ENCODE peak calls at places on chromosomes 13 and 19, in five cellular contexts. Q is fibroblast of mammary gland, I is B cell, J is cardiac fibroblast, V is fibroblast of pulmonary artery. M is an unnamed sample.

GRCh38 chr13:29140277-29140676 is 320.1 kb downstream of the MTUS2 start:
- DNase-seq in Q (peak; percentile 1), I (no peak), J (peak; percentile 79), V (peak; percentile 71), M (no peak)

GRCh38 chr13:98930014-98930625 is 47.7 kb downstream of the DOCK9 start:
- DNase-seq in Q (no peak), I (no peak), J (no peak), V (no peak), M (peak; percentile 16)

GRCh38 chr13:27455331-27455855 is 5.0 kb upstream of the MTIF3 start:
- DNase-seq in Q (no peak), I (peak; percentile 34), J (no peak), V (no peak), M (peak; percentile 38)

GRCh38 chr19:40549007-40549708 is 27.5 kb upstream of the SHKBP1 start:
- DNase-seq in Q (peak; percentile 40), I (peak; percentile 79), J (peak; percentile 53), V (peak; percentile 53), M (peak; percentile 87)

GRCh38 chr13:30159446-30159839 is 147.9 kb downstream of the KATNAL1 start:
- DNase-seq in Q (peak; percentile 94), I (no peak), J (peak; percentile 22), V (peak; percentile 51), M (peak; percentile 81)

GRCh38 chr13:111020021-111020420 is 95.1 kb upstream of the ARHGEF7 start:
- DNase-seq in Q (no peak), I (no peak), J (no peak), V (no peak), M (no peak)

GRCh38 chr19:18349524-18350128 is 9.2 kb downstream of the PGPEP1 start:
- DNase-seq in Q (peak; percentile 63), I (peak; percentile 58), J (peak; percentile 75), V (peak; percentile 73), M (peak; percentile 64)

GRCh38 chr13:40187836-40188591 is 478.4 kb downstream of the FOXO1 start:
- DNase-seq in Q (no peak), I (no peak), J (no peak), V (no peak), M (peak; percentile 72)

GRCh38 chr19:12042893-12043292 is 7.4 kb upstream of the ZNF433 start:
- DNase-seq in Q (no peak), I (no peak), J (no peak), V (no peak), M (no peak)

GRCh38 chr13:109737606-109738005 is 48.8 kb downstream of the IRS2 start:
- DNase-seq in Q (peak; percentile 72), I (no peak), J (peak; percentile 37), V (no peak), M (peak; percentile 25)

GRCh38 chr13:47499358-47500150 is 501.5 kb downstream of the SUCLA2 start:
- DNase-seq in Q (peak; percentile 97), I (no peak), J (peak; percentile 73), V (peak; percentile 80), M (no peak)

GRCh38 chr19:19458110-19458816 is 52.8 kb downstream of the GATAD2A start:
- DNase-seq in Q (peak; percentile 46), I (no peak), J (no peak), V (no peak), M (no peak)

GRCh38 chr19:58033741-58034475 is at the start of gene ZSCAN1:
- DNase-seq in Q (peak; percentile 63), I (peak; percentile 84), J (peak; percentile 79), V (peak; percentile 49), M (peak; percentile 65)

GRCh38 chr19:17128820-17129219 is 53.2 kb downstream of the MYO9B start:
- DNase-seq in Q (no peak), I (no peak), J (no peak), V (no peak), M (no peak)

GRCh38 chr13:95239293-95239692 is 62.0 kb downstream of the ABCC4 start:
- DNase-seq in Q (no peak), I (peak; percentile 41), J (no peak), V (no peak), M (no peak)

GRCh38 chr19:42093505-42093904 is 17.5 kb downstream of the ZNF574 start:
- DNase-seq in Q (no peak), I (no peak), J (no peak), V (no peak), M (no peak)

GRCh38 chr19:5504115-5504514 is 48.9 kb downstream of the ZNRF4 start:
- DNase-seq in Q (no peak), I (no peak), J (no peak), V (no peak), M (no peak)

GRCh38 chr19:35070471-35070870 is 28.9 kb downstream of the HPN start:
- DNase-seq in Q (no peak), I (no peak), J (no peak), V (no peak), M (no peak)

GRCh38 chr13:106033634-106034033 is 501.8 kb downstream of the EFNB2 start:
- DNase-seq in Q (peak; percentile 85), I (no peak), J (peak; percentile 81), V (peak; percentile 84), M (no peak)

GRCh38 chr13:31012285-31013024 is 80.0 kb downstream of the TEX26 start:
- DNase-seq in Q (peak; percentile 47), I (no peak), J (peak; percentile 57), V (peak; percentile 58), M (peak; percentile 5)

GRCh38 chr13:39954476-39954875 is 299.0 kb downstream of the COG6 start:
- DNase-seq in Q (no peak), I (no peak), J (no peak), V (no peak), M (no peak)

GRCh38 chr19:6551607-6552450 is 21.0 kb downstream of the TNFSF9 start:
- DNase-seq in Q (peak; percentile 27), I (peak; percentile 70), J (no peak), V (no peak), M (peak; percentile 88)

GRCh38 chr19:14370169-14370998 is 10.9 kb upstream of the ADGRE5 start:
- DNase-seq in Q (no peak), I (no peak), J (no peak), V (no peak), M (peak; percentile 77)

GRCh38 chr13:80901111-80902014 is 560.4 kb upstream of the SPRY2 start:
- DNase-seq in Q (peak; percentile 49), I (no peak), J (peak; percentile 85), V (peak; percentile 80), M (no peak)

GRCh38 chr13:45584816-45585215 is 30.7 kb downstream of the ERICH6B start:
- DNase-seq in Q (peak; percentile 6), I (no peak), J (no peak), V (no peak), M (no peak)

GRCh38 chr13:51923983-51924539 is 62.3 kb downstream of the CCDC70 start:
- DNase-seq in Q (no peak), I (no peak), J (no peak), V (no peak), M (peak; percentile 32)

GRCh38 chr19:46976845-46977320 is 42.8 kb upstream of the NPAS1 start:
- DNase-seq in Q (peak; percentile 67), I (no peak), J (peak; percentile 79), V (peak; percentile 76), M (no peak)

GRCh38 chr19:5934002-5934401 is 19.9 kb downstream of the CAPS start:
- DNase-seq in Q (no peak), I (no peak), J (no peak), V (no peak), M (no peak)

GRCh38 chr13:40987606-40988280 is 31.4 kb downstream of the ELF1 start:
- DNase-seq in Q (no peak), I (no peak), J (no peak), V (no peak), M (no peak)

GRCh38 chr19:21498651-21499050 is 6.8 kb upstream of the ZNF429 start:
- DNase-seq in Q (no peak), I (no peak), J (no peak), V (no peak), M (no peak)

GRCh38 chr19:46492841-46493235 is 2.8 kb downstream of the PNMA8B start:
- DNase-seq in Q (no peak), I (peak; percentile 29), J (no peak), V (no peak), M (no peak)

GRCh38 chr13:38785490-38785889 is 98.6 kb downstream of the FREM2 start:
- DNase-seq in Q (no peak), I (no peak), J (no peak), V (no peak), M (no peak)
- TF ChIP-seq CTCF in Q (no peak), I (no peak), J (no peak), V (no peak), M (no peak)

GRCh38 chr13:112709825-112710783 is 20.3 kb downstream of the ATP11A start:
- DNase-seq in Q (no peak), I (no peak), J (no peak), V (no peak), M (no peak)
- TF ChIP-seq CTCF in Q (no peak), I (no peak), J (no peak), V (no peak), M (no peak)

GRCh38 chr19:49626243-49626642 is 13.7 kb downstream of the RRAS start:
- DNase-seq in Q (no peak), I (no peak), J (no peak), V (no peak), M (no peak)
- TF ChIP-seq CTCF in Q (no peak), I (no peak), J (no peak), V (no peak), M (no peak)

GRCh38 chr13:84571264-84571663 is 689.0 kb upstream of the SLITRK1 start:
- DNase-seq in Q (no peak), I (no peak), J (no peak), V (no peak), M (no peak)

GRCh38 chr13:84570831-84571230 is 688.6 kb upstream of the SLITRK1 start:
- DNase-seq in Q (peak; percentile 41), I (no peak), J (no peak), V (no peak), M (no peak)

GRCh38 chr13:84574851-84575250 is 692.6 kb upstream of the SLITRK1 start:
- DNase-seq in Q (peak; percentile 33), I (no peak), J (peak; percentile 21), V (peak; percentile 51), M (no peak)
- TF ChIP-seq CTCF in Q (peak; percentile 43), I (no peak), J (peak; percentile 31), V (peak; percentile 51), M (no peak)

M was measured in activated CD8-positive, alpha-beta T cell treated with anti-CD3 and anti-CD28 coated beads for 36 hours.